ENCODE peak calls at places on chromosomes 6 and 20, in four cellular contexts. One of them, this sample, is unnamed.
A peak's percentile ranks its signal among the peaks of the same experiment; 100 is the strongest.

GRCh38 chr20:53247460-53248103 is 275.4 kb downstream of the TSHZ2 start:
- DNase-seq in small intestine: no peak
- DNase-seq in neural progenitor cell: no peak
- DNase-seq in mammary epithelial cell: no peak
- DNase-seq in this sample: no peak

GRCh38 chr6:104003803-104004516 is 855.8 kb downstream of the HACE1 start:
- DNase-seq in small intestine: no peak
- DNase-seq in neural progenitor cell: no peak
- DNase-seq in mammary epithelial cell: no peak
- DNase-seq in this sample: no peak

GRCh38 chr6:165987483-165988305 is 180.0 kb downstream of the TBXT start:
- DNase-seq in small intestine: peak; percentile 3
- DNase-seq in neural progenitor cell: peak; percentile 85
- DNase-seq in mammary epithelial cell: peak; percentile 0
- DNase-seq in this sample: no peak

GRCh38 chr6:166330612-166331011 is 11.7 kb downstream of the SFT2D1 start:
- DNase-seq in small intestine: peak; percentile 60
- DNase-seq in neural progenitor cell: peak; percentile 89
- DNase-seq in mammary epithelial cell: no peak
- DNase-seq in this sample: no peak

GRCh38 chr20:478949-479429 is 16.7 kb upstream of the TBC1D20 start:
- DNase-seq in small intestine: peak; percentile 78
- DNase-seq in neural progenitor cell: peak; percentile 52
- DNase-seq in mammary epithelial cell: peak; percentile 47
- DNase-seq in this sample: no peak

GRCh38 chr6:142845624-142846458 is 99.1 kb downstream of the HIVEP2 start:
- DNase-seq in small intestine: peak; percentile 95
- DNase-seq in neural progenitor cell: peak; percentile 87
- DNase-seq in mammary epithelial cell: peak; percentile 64
- DNase-seq in this sample: no peak

GRCh38 chr6:57262491-57262890 is 40.4 kb upstream of the RAB23 start:
- DNase-seq in small intestine: no peak
- DNase-seq in neural progenitor cell: no peak
- DNase-seq in mammary epithelial cell: no peak
- DNase-seq in this sample: no peak

GRCh38 chr20:41339957-41340326 is 679 bp upstream of the LPIN3 start:
- DNase-seq in small intestine: peak; percentile 95
- DNase-seq in neural progenitor cell: peak; percentile 85
- DNase-seq in mammary epithelial cell: peak; percentile 87
- DNase-seq in this sample: peak; percentile 34

GRCh38 chr20:10321138-10321717 is 102.6 kb downstream of the SNAP25 start:
- DNase-seq in small intestine: no peak
- DNase-seq in neural progenitor cell: no peak
- DNase-seq in mammary epithelial cell: no peak
- DNase-seq in this sample: no peak

GRCh38 chr6:57324538-57324937 is 7.1 kb downstream of the PRIM2 start:
- DNase-seq in small intestine: no peak
- DNase-seq in neural progenitor cell: no peak
- DNase-seq in mammary epithelial cell: no peak
- DNase-seq in this sample: no peak

GRCh38 chr20:17870063-17870740 is 98.4 kb downstream of the SNX5 start:
- DNase-seq in small intestine: no peak
- DNase-seq in neural progenitor cell: no peak
- DNase-seq in mammary epithelial cell: no peak
- DNase-seq in this sample: no peak

DNA sequence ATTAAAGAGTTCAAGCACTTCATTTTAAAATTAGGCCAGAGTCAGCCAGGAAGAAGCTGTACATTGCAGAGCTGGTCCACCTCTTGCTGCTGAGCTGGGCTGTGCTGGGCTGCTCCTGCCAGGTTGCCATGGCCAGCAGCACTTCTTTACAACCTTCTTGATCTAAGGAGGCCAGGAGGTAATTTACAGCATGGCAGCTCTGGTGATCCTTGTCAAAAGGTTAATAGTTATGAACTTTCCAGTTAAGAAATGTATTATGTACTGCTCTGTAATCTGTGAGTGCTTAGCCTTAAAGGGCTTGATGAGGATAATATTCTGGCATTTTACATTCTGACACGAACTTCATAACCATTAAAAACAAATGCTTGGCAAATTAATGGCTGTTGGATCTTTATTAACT is 259.6 kb downstream of the RFPL4B start:
- DNase-seq in small intestine: no peak
- DNase-seq in neural progenitor cell: no peak
- DNase-seq in mammary epithelial cell: no peak
- DNase-seq in this sample: no peak
- H3K27ac ChIP-seq in small intestine: no peak overlapping the region
- H3K27ac ChIP-seq in neural progenitor cell: no peak overlapping the region
- H3K27ac ChIP-seq in mammary epithelial cell: no peak overlapping the region
- H3K27ac ChIP-seq in this sample: no peak overlapping the region

GRCh38 chr20:37729909-37730308 is 36.1 kb downstream of the CTNNBL1 start:
- DNase-seq in small intestine: no peak
- DNase-seq in neural progenitor cell: no peak
- DNase-seq in mammary epithelial cell: peak; percentile 17
- DNase-seq in this sample: no peak
- H3K27ac ChIP-seq in small intestine: no peak overlapping the region
- H3K27ac ChIP-seq in neural progenitor cell: peak overlapping the region; percentile 95
- H3K27ac ChIP-seq in mammary epithelial cell: no peak overlapping the region
- H3K27ac ChIP-seq in this sample: peak overlapping the region; percentile 30

GRCh38 chr6:1624848-1625341 is 15.2 kb downstream of the FOXC1 start:
- DNase-seq in small intestine: no peak
- DNase-seq in neural progenitor cell: peak; percentile 60
- DNase-seq in mammary epithelial cell: peak; percentile 61
- DNase-seq in this sample: no peak

GRCh38 chr6:1624071-1624847 is 14.5 kb downstream of the FOXC1 start:
- DNase-seq in small intestine: no peak
- DNase-seq in neural progenitor cell: peak; percentile 71
- DNase-seq in mammary epithelial cell: no peak
- DNase-seq in this sample: no peak

GRCh38 chr6:1622220-1622841 is 12.6 kb downstream of the FOXC1 start:
- DNase-seq in small intestine: no peak
- DNase-seq in neural progenitor cell: no peak
- DNase-seq in mammary epithelial cell: no peak
- DNase-seq in this sample: no peak

GRCh38 chr6:1623769-1624070 is 14.0 kb downstream of the FOXC1 start:
- DNase-seq in small intestine: no peak
- DNase-seq in neural progenitor cell: no peak
- DNase-seq in mammary epithelial cell: no peak
- DNase-seq in this sample: no peak

DNA sequence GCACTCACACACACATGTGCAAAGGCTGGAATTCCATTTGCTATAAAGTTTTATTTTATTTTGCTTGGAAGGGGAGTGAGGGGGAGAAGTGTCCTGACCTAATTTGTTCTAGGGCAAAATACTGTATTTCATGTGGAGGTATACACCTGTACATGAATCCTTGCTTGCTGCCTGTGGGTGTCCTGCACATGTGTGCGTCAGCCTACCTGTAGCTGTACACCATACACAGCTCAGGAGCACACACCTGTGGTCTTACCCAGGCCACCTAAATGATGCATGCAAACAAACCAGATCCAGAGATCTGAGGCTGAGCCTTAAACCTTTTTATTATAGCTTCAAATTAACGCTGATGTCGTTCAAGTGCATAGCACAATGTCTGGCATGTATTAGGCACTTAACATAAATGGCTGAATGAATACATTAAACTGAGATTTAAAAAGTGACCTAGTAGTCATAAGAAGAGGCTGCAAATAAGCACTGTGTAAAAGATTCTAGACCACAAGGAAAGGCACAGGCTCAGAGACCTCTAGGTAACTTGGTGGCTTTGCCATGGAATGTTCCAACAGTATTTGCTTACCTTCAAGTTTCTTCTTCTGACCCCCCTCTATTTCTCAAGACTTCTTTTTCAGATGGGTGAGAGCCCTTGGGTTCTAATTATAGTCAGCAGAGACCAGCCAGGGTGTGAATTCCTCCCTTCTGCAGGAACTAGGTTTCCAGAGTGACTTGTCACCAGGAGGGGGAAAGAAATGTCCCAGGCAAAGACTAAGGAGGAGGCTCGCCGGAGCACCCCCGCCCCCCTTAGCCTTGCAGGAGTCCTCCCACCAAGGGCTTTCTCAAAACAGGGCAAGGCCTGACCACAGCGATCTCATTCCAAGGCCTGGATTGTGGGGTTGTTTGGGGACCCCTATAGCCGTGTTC is 13.4 kb downstream of the FOXC1 start:
- DNase-seq in small intestine: no peak
- DNase-seq in neural progenitor cell: no peak
- DNase-seq in mammary epithelial cell: no peak
- DNase-seq in this sample: no peak
- H3K27ac ChIP-seq in small intestine: no peak overlapping the region
- H3K27ac ChIP-seq in neural progenitor cell: no peak overlapping the region
- H3K27ac ChIP-seq in mammary epithelial cell: no peak overlapping the region
- H3K27ac ChIP-seq in this sample: no peak overlapping the region

GRCh38 chr6:52612336-52613096 is 35.7 kb upstream of the TRAM2 start:
- DNase-seq in small intestine: no peak
- DNase-seq in neural progenitor cell: no peak
- DNase-seq in mammary epithelial cell: no peak
- DNase-seq in this sample: no peak
- H3K27ac ChIP-seq in small intestine: no peak overlapping the region
- H3K27ac ChIP-seq in neural progenitor cell: no peak overlapping the region
- H3K27ac ChIP-seq in mammary epithelial cell: peak overlapping the region; percentile 3
- H3K27ac ChIP-seq in this sample: no peak overlapping the region

GRCh38 chr6:77825204-77825603 is 172.4 kb downstream of the MEI4 start:
- DNase-seq in small intestine: no peak
- DNase-seq in neural progenitor cell: no peak
- DNase-seq in mammary epithelial cell: no peak
- DNase-seq in this sample: no peak

GRCh38 chr6:77816766-77817270 is 164.0 kb downstream of the MEI4 start:
- DNase-seq in small intestine: no peak
- DNase-seq in neural progenitor cell: no peak
- DNase-seq in mammary epithelial cell: peak; percentile 3
- DNase-seq in this sample: no peak

DNA sequence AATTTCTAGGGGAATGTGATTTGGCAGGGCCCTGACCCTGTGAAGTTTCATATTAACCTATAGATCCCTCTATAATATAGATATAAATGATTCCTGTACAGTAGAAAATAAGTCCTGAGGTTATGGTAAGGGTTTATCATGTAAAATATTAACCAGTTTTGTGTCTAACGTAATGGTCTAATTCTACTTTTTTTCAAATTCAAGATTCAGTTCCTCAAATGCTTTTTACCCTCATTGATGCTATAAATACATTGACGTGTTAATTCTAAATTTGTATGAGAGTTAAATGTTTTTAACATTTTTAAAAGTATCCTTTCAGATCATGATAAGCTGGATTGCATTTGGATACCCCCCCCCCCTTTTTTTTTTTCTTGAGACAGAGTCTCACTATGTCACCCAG is 169.4 kb downstream of the MEI4 start:
- DNase-seq in small intestine: no peak
- DNase-seq in neural progenitor cell: no peak
- DNase-seq in mammary epithelial cell: no peak
- DNase-seq in this sample: no peak
- H3K27ac ChIP-seq in small intestine: no peak overlapping the region
- H3K27ac ChIP-seq in neural progenitor cell: no peak overlapping the region
- H3K27ac ChIP-seq in mammary epithelial cell: no peak overlapping the region
- H3K27ac ChIP-seq in this sample: no peak overlapping the region

GRCh38 chr20:63923626-63924025 is 28.7 kb downstream of the DNAJC5 start:
- DNase-seq in small intestine: no peak
- DNase-seq in neural progenitor cell: no peak
- DNase-seq in mammary epithelial cell: no peak
- DNase-seq in this sample: no peak
- H3K27ac ChIP-seq in small intestine: no peak overlapping the region
- H3K27ac ChIP-seq in neural progenitor cell: no peak overlapping the region
- H3K27ac ChIP-seq in mammary epithelial cell: no peak overlapping the region
- H3K27ac ChIP-seq in this sample: no peak overlapping the region

DNA sequence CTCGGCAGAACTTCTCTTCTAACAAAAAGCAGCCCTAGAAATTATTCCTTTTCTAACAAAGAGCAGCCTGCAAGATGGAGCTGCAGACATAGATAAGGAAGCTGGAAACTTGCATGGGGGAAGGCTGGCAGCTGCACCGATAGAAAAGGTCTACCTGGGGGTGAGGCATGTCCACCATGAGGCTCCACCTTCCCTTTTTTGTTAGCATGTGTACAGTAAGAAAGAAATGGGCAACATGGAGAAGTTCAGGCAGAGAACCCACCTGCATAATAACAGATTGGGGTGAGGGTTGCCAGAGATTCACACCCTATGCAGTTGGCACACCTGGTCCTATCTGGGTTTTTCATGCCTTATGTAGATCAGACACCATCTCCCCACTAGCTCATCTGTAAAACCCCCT is 25.4 kb downstream of the ZNF311 start:
- DNase-seq in small intestine: no peak
- DNase-seq in neural progenitor cell: no peak
- DNase-seq in mammary epithelial cell: no peak
- DNase-seq in this sample: no peak
- H3K27ac ChIP-seq in small intestine: no peak overlapping the region
- H3K27ac ChIP-seq in neural progenitor cell: no peak overlapping the region
- H3K27ac ChIP-seq in mammary epithelial cell: no peak overlapping the region
- H3K27ac ChIP-seq in this sample: no peak overlapping the region

GRCh38 chr6:157761926-157762325 is 61.1 kb upstream of the SNX9 start:
- DNase-seq in small intestine: peak; percentile 47
- DNase-seq in neural progenitor cell: no peak
- DNase-seq in mammary epithelial cell: no peak
- DNase-seq in this sample: no peak

GRCh38 chr6:157763894-157764345 is 59.1 kb upstream of the SNX9 start:
- DNase-seq in small intestine: no peak
- DNase-seq in neural progenitor cell: no peak
- DNase-seq in mammary epithelial cell: no peak
- DNase-seq in this sample: no peak

GRCh38 chr6:157764346-157765068 is 58.5 kb upstream of the SNX9 start:
- DNase-seq in small intestine: peak; percentile 88
- DNase-seq in neural progenitor cell: peak; percentile 15
- DNase-seq in mammary epithelial cell: peak; percentile 100
- DNase-seq in this sample: peak; percentile 99

GRCh38 chr6:157762636-157763035 is 60.4 kb upstream of the SNX9 start:
- DNase-seq in small intestine: no peak
- DNase-seq in neural progenitor cell: no peak
- DNase-seq in mammary epithelial cell: no peak
- DNase-seq in this sample: no peak

DNA sequence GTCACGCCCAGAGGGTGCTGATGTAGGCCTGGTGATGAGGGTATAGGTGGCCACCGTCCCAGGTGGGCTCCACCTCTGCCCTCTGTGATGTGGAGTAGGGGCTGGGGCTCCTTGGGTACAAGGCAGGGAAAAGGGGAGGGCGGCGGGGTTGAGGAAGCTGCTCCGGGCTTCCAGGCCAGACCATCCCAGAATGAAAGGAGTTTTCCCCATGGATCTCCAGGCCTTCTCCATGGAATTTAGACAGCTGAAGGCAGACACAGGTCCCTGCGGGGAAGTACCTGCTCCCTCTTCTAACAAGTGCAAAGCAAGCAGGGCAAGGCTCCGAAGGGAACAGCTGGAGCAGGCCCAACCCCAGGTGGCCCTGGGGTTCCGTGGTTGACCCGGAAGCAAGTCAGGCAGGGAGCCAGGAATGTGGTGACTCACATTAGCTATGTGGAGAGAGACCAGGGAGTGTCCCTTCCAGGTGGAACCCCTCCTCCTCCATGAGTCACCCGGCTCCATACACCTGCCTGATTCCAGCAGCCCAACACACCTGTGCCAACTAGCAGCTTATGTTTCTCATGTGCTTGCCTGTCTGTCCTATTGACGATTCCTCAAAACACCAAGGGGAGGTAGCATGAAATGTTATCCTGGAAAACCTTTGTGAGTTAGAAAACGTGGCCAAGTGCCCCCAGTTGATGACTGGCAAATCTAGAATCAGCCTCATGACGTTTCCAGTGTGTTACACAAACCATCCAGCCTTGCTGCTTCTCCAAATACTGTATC is 59.7 kb upstream of the SNX9 start:
- DNase-seq in small intestine: peak; percentile 99
- DNase-seq in neural progenitor cell: no peak
- DNase-seq in mammary epithelial cell: peak; percentile 100
- DNase-seq in this sample: peak; percentile 99
- H3K27ac ChIP-seq in small intestine: peak overlapping the region; percentile 91
- H3K27ac ChIP-seq in neural progenitor cell: no peak overlapping the region
- H3K27ac ChIP-seq in mammary epithelial cell: peak overlapping the region; percentile 98
- H3K27ac ChIP-seq in this sample: peak overlapping the region; percentile 93

This sample was measured in epithelial cell of prostate.